ENCODE peak calls at places on chromosomes 4 and X, in five cellular contexts. C is RWPE1, E is cardiac fibroblast, K is MCF 10A, S is cardiac muscle cell. F is an unnamed sample.

GRCh38 chr4:37798616-37799015 is 27.9 kb upstream of the PGM2 start:
- DNase-seq in C (no peak), E (no peak), K (no peak), S (no peak), F (no peak)

GRCh38 chr4:15963568-15963967 is 593 bp upstream of the FGFBP2 start:
- DNase-seq in K (no peak), S (no peak), C (no peak), E (no peak), F (no peak)

GRCh38 chr4:128385683-128386304 is 98.2 kb upstream of the PGRMC2 start:
- DNase-seq in E (peak; percentile 58), K (peak; percentile 91), C (peak; percentile 80), S (no peak), F (no peak)

GRCh38 chr4:108135549-108136209 is 33.1 kb downstream of the LEF1 start:
- DNase-seq in K (peak; percentile 76), E (no peak), S (no peak), C (peak; percentile 53), F (no peak)

GRCh38 chr4:128540122-128540521 is 252.5 kb upstream of the PGRMC2 start:
- DNase-seq in K (no peak), E (no peak), C (no peak), S (no peak), F (no peak)

GRCh38 chr4:73676881-73677323 is 56.7 kb upstream of the RASSF6 start:
- DNase-seq in C (peak; percentile 85), S (no peak), K (peak; percentile 93), E (peak; percentile 65), F (no peak)

GRCh38 chrX:27775984-27776383 is 31.8 kb upstream of the MAGEB10 start:
- DNase-seq in K (no peak), E (no peak), S (no peak), C (no peak), F (no peak)

GRCh38 chr4:157012781-157013180 is 41.2 kb upstream of the PDGFC start:
- DNase-seq in K (peak; percentile 5), E (peak; percentile 66), S (no peak), C (peak; percentile 0), F (no peak)

GRCh38 chr4:184671101-184671500 is 21.6 kb downstream of the PRIMPOL start:
- DNase-seq in E (no peak), K (peak; percentile 64), C (peak; percentile 40), S (no peak), F (no peak)

GRCh38 chr4:180665994-180666818 is 1577.0 kb upstream of the TENM3 start:
- DNase-seq in C (peak; percentile 26), K (peak; percentile 85), S (peak; percentile 84), E (peak; percentile 40), F (no peak)

GRCh38 chr4:109590841-109591357 is 30.9 kb downstream of the MCUB start:
- DNase-seq in C (no peak), E (no peak), K (no peak), S (no peak), F (no peak)

GRCh38 chr4:168153596-168154440 is 61.5 kb downstream of the ANXA10 start:
- DNase-seq in S (peak; percentile 82), E (peak; percentile 93), C (peak; percentile 26), K (peak; percentile 71), F (peak; percentile 73)

GRCh38 chrX:47849776-47850175 is 13.1 kb downstream of the ZNF81 start:
- DNase-seq in E (no peak), C (no peak), K (no peak), S (no peak), F (no peak)

GRCh38 chrX:47859686-47860085 is 23.0 kb downstream of the ZNF81 start:
- DNase-seq in K (no peak), S (no peak), E (no peak), C (no peak), F (no peak)

GRCh38 chrX:47854474-47854873 is 17.8 kb downstream of the ZNF81 start:
- DNase-seq in S (peak; percentile 32), K (peak; percentile 17), E (peak; percentile 54), C (no peak), F (no peak)
- TF ChIP-seq CTCF in S (peak; percentile 47), K (peak; percentile 21), E (peak; percentile 42), C (no peak), F (peak; percentile 65)

GRCh38 chrX:129347291-129347690 is 176.0 kb downstream of the SMARCA1 start:
- DNase-seq in K (no peak), S (no peak), E (no peak), C (no peak), F (no peak)
- TF ChIP-seq CTCF in K (no peak), S (no peak), E (no peak), C (no peak), F (peak; percentile 53)

GRCh38 chrX:57932266-57932665 is 22.0 kb upstream of the ZXDA start:
- DNase-seq in K (no peak), C (no peak), S (no peak), E (no peak), F (no peak)

GRCh38 chrX:57930051-57930450 is 19.8 kb upstream of the ZXDA start:
- DNase-seq in C (no peak), K (no peak), E (no peak), S (no peak), F (no peak)

GRCh38 chrX:57925806-57926205 is 15.5 kb upstream of the ZXDA start:
- DNase-seq in E (no peak), K (no peak), S (no peak), C (no peak), F (no peak)

GRCh38 chrX:57933321-57933720 is 23.1 kb upstream of the ZXDA start:
- DNase-seq in E (no peak), S (no peak), C (no peak), K (no peak), F (no peak)

DNA sequence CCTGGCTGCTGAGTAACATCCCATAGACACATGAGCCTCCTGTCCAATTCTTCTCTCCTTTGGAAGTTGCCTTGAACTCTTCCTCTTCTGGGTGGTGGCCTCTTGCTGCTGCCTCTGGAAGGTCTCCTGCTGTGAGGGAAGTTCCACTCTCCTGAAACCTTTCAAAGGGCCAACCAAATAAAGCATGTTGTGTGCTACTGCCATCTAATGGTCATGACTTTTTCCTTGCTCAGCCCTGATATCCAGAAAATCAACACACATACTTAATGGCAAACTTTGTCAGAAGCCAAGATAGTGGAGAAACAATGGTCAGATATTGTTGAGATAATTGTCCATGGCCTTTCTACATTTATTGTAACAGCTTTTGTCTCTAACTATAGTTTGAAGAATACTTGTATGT is 19.1 kb upstream of the ZXDA start:
- DNase-seq in E (peak; percentile 48), C (no peak), K (peak; percentile 40), S (peak; percentile 29), F (no peak)
- TF ChIP-seq CTCF in E (peak; percentile 50), C (peak; percentile 32), K (peak; percentile 33), S (peak; percentile 41), F (no peak)

GRCh38 chrX:102968216-102968615 is 31.1 kb downstream of the RAB40AL start:
- DNase-seq in K (no peak), C (no peak), S (no peak), E (no peak), F (no peak)
- TF ChIP-seq CTCF in K (no peak), C (no peak), S (no peak), E (no peak), F (no peak)

DNA sequence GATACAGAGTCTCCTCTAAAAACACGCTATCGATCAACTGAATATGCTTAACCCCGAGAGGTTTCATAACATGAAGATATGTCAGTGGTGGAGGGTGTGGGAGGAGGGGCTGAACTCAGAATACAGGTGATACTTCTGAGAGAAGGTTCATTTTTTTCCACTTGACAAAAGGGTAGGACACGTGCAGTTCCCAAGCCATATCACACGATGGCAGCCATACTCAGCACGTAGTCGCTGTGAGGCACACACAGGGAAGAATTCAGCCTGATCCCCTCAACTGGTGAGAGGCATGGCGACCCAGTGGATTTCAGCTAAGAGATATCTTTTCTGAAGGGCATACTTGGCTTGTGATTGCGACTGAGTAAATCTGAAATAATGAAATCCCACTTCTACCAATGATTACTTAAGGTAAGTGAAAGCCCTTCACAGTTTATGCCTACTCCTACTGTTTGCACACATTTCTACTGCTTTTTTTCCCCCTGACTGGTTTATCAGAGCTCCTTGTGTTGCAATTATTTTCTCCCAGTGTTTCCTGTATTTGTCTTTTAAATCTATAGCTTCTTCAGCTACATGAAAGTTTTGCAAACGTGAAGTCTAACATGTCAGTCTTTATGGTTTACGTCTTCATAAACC is 133.1 kb downstream of the CORIN start:
- DNase-seq in S (peak; percentile 83), K (peak; percentile 28), E (peak; percentile 36), C (peak; percentile 30), F (no peak)
- TF ChIP-seq CTCF in S (peak; percentile 50), K (peak; percentile 46), E (peak; percentile 36), C (peak; percentile 30), F (peak; percentile 67)

DNA sequence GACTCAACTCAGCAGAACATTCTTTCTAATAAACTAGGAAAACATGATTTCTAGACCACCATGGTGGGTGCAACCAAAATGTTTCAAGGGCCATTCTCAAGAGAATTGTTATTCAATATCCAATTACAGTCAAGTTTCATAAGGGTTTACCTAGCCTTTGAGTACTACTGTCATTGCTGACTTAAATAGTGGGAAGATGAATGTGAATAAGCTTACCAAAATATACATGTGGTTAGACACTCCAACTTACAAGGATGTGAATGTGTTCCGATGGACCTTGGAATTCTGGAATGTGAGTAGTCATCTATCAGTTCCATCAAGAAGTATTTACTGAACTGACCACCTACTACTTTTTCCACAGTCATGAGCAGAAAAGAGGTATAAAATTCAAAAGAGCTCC is 16.9 kb downstream of the SH3RF1 start:
- DNase-seq in K (no peak), C (no peak), E (peak; percentile 56), S (no peak), F (no peak)
- TF ChIP-seq CTCF in K (no peak), C (no peak), E (no peak), S (no peak), F (no peak)

GRCh38 chr4:85369703-85370380 is 105.1 kb upstream of the ARHGAP24 start:
- DNase-seq in S (no peak), C (no peak), K (no peak), E (no peak), F (no peak)
- TF ChIP-seq CTCF in S (peak; percentile 13), C (no peak), K (no peak), E (peak; percentile 18), F (no peak)